ENCODE peak calls at places on chromosomes 7 and 10, in nine cellular contexts. K is body of pancreas, O is left ventricle myocardium inferior, M is hepatocyte, S is left lung, C is fibroblast of lung, E is A549, I is heart right ventricle, A is breast epithelium. X is an unnamed sample.

GRCh38 chr7:36863901-36864701 is 139.8 kb upstream of the AOAH start:
- DNase-seq in E (no peak), S (no peak), I (no peak), K (no peak), A (no peak), O (no peak), M (peak), C (no peak), X (no peak)

GRCh38 chr7:27192546-27193334 is 7.2 kb downstream of the HOXA13 start:
- DNase-seq in S (peak), A (no peak), O (no peak), I (no peak), M (no peak), K (no peak), C (no peak), E (no peak), X (peak)

GRCh38 chr10:131567279-131568162 is 256.0 kb upstream of the TCERG1L start:
- DNase-seq in I (no peak), A (no peak), K (no peak), C (no peak), E (no peak), S (no peak), M (no peak), O (no peak), X (no peak)

GRCh38 chr10:73601486-73601921 is 10.4 kb upstream of the USP54 start:
- DNase-seq in K (peak), I (no peak), E (no peak), O (no peak), M (peak), C (no peak), A (peak), S (no peak), X (no peak)

GRCh38 chr7:74417419-74417971 is 36.2 kb upstream of the GTF2IRD1 start:
- DNase-seq in M (peak), S (peak), K (peak), A (peak), O (peak), I (peak), E (peak), C (peak), X (peak)

GRCh38 chr10:131090761-131091661 is 220.5 kb downstream of the TCERG1L start:
- DNase-seq in I (no peak), K (peak), O (no peak), S (peak), M (no peak), A (no peak), E (no peak), C (no peak), X (no peak)

GRCh38 chr7:3805151-3805550 is 504.1 kb downstream of the SDK1 start:
- DNase-seq in S (no peak), A (no peak), K (no peak), I (no peak), E (no peak), O (no peak), M (no peak), C (peak), X (no peak)

GRCh38 chr10:99996934-99997648 is 12.7 kb downstream of the DNMBP start:
- DNase-seq in E (no peak), S (no peak), C (peak), O (no peak), M (no peak), K (no peak), I (peak), A (no peak), X (no peak)

GRCh38 chr7:44289341-44290249 is 35.8 kb downstream of the CAMK2B start:
- DNase-seq in K (peak), C (no peak), M (no peak), A (peak), I (no peak), O (peak), E (no peak), S (no peak), X (peak)

GRCh38 chr10:105188737-105189463 is 547.8 kb downstream of the SORCS3 start:
- DNase-seq in S (no peak), E (peak), C (no peak), A (no peak), K (no peak), M (peak), I (no peak), O (no peak), X (no peak)

GRCh38 chr10:75272896-75273295 is 37.1 kb upstream of the COMTD1 start:
- DNase-seq in K (peak), M (no peak), S (peak), O (no peak), A (no peak), I (no peak), E (no peak), C (peak), X (no peak)

GRCh38 chr7:80997841-80998240 is 79.0 kb upstream of the SEMA3C start:
- DNase-seq in S (no peak), C (no peak), K (no peak), A (no peak), M (no peak), E (no peak), O (no peak), I (no peak), X (no peak)

GRCh38 chr10:118032564-118032963 is 14.2 kb downstream of the RAB11FIP2 start:
- DNase-seq in S (no peak), O (no peak), C (no peak), E (no peak), I (no peak), M (no peak), K (no peak), A (no peak), X (no peak)

GRCh38 chr10:77873558-77874380 is 52.8 kb downstream of the DLG5 start:
- DNase-seq in O (no peak), A (peak), M (peak), I (no peak), S (no peak), E (peak), C (peak), K (peak), X (peak)

GRCh38 chr10:95260397-95260881 is 30.4 kb downstream of the PDLIM1 start:
- DNase-seq in O (no peak), S (no peak), E (peak), C (peak), M (peak), K (peak), A (no peak), I (no peak), X (no peak)

GRCh38 chr10:96902762-96903358 is 70.8 kb downstream of the LCOR start:
- DNase-seq in M (no peak), C (no peak), I (no peak), S (no peak), O (no peak), E (no peak), A (no peak), K (no peak), X (no peak)

GRCh38 chr7:138116156-138116555 is 39.9 kb downstream of the AKR1D1 start:
- DNase-seq in A (no peak), K (no peak), M (peak), I (no peak), E (peak), O (no peak), C (peak), S (no peak), X (no peak)

GRCh38 chr7:94252971-94253370 is 141.7 kb upstream of the COL1A2 start:
- DNase-seq in A (no peak), E (no peak), C (peak), O (no peak), I (no peak), M (no peak), K (no peak), S (no peak), X (no peak)

GRCh38 chr10:132232553-132232949 is 45.8 kb downstream of the DPYSL4 start:
- DNase-seq in M (no peak), O (peak), A (no peak), I (peak), E (no peak), K (no peak), S (peak), C (no peak), X (no peak)

GRCh38 chr10:12308976-12309375 is 40.4 kb upstream of the CAMK1D start:
- DNase-seq in S (no peak), K (no peak), A (no peak), I (no peak), M (no peak), E (no peak), C (no peak), O (no peak), X (no peak)

GRCh38 chr7:140005341-140005740 is 57.4 kb downstream of the PARP12 start:
- DNase-seq in O (no peak), M (no peak), E (no peak), A (no peak), K (no peak), I (no peak), S (no peak), C (no peak), X (no peak)

GRCh38 chr10:86821600-86821999 is 65.2 kb downstream of the BMPR1A start:
- DNase-seq in M (no peak), I (no peak), C (peak), O (no peak), A (no peak), E (no peak), S (no peak), K (no peak), X (no peak)

GRCh38 chr7:18861514-18861913 is 255.9 kb downstream of the TWIST1 start:
- DNase-seq in S (no peak), K (no peak), O (no peak), E (no peak), A (no peak), C (peak), M (no peak), I (no peak), X (no peak)

GRCh38 chr10:74419491-74420466 is 268.8 kb downstream of the ADK start:
- DNase-seq in C (peak), M (no peak), K (no peak), A (no peak), S (no peak), O (no peak), I (no peak), E (peak), X (no peak)

GRCh38 chr10:23917251-23917908 is 291.6 kb upstream of the KIAA1217 start:
- DNase-seq in S (no peak), A (no peak), K (no peak), C (no peak), I (no peak), E (no peak), M (no peak), O (no peak), X (no peak)

GRCh38 chr7:22576941-22577927 is 77.2 kb upstream of the STEAP1B start:
- DNase-seq in M (peak), I (peak), K (peak), S (no peak), A (no peak), O (no peak), C (peak), E (no peak), X (no peak)

GRCh38 chr10:57786850-57787750 is 480.6 kb downstream of the IPMK start:
- DNase-seq in E (no peak), M (no peak), O (no peak), A (no peak), I (no peak), S (no peak), K (no peak), C (no peak), X (no peak)

GRCh38 chr7:43591551-43592180 is 8.8 kb downstream of the STK17A start:
- DNase-seq in M (no peak), C (no peak), E (no peak), O (no peak), S (no peak), A (no peak), I (no peak), K (no peak), X (no peak)

GRCh38 chr10:80542053-80542452 is 4.4 kb downstream of the SH2D4B start:
- DNase-seq in K (no peak), E (no peak), I (no peak), M (no peak), A (no peak), C (no peak), S (no peak), O (no peak), X (no peak)

GRCh38 chr7:17021205-17021604 is 139.4 kb upstream of the AGR3 start:
- DNase-seq in E (no peak), I (no peak), M (peak), K (peak), O (no peak), S (no peak), C (no peak), A (no peak), X (no peak)

GRCh38 chr10:104576611-104577010 is 64.5 kb upstream of the SORCS3 start:
- DNase-seq in C (no peak), S (no peak), A (no peak), I (no peak), K (no peak), O (no peak), E (no peak), M (no peak), X (no peak)

GRCh38 chr7:105978035-105978434 is 15.0 kb downstream of the CDHR3 start:
- DNase-seq in S (no peak), C (no peak), K (no peak), A (no peak), M (no peak), E (no peak), O (peak), I (peak), X (no peak)

GRCh38 chr10:125005312-125006187 is 63.6 kb downstream of the ZRANB1 start:
- DNase-seq in E (no peak), O (no peak), I (no peak), K (peak), M (no peak), S (peak), A (peak), C (no peak), X (peak)

GRCh38 chr7:127766831-127767489 is 115.0 kb downstream of the SND1 start:
- DNase-seq in S (no peak), C (no peak), M (no peak), I (no peak), O (no peak), E (no peak), K (no peak), A (no peak), X (no peak)

GRCh38 chr7:7221602-7222038 is 39.3 kb downstream of the C1GALT1 start:
- DNase-seq in C (peak), I (no peak), A (no peak), S (no peak), M (peak), O (no peak), E (peak), K (no peak), X (no peak)

GRCh38 chr10:70976063-70976462 is 87.7 kb upstream of the PCBD1 start:
- DNase-seq in I (no peak), M (no peak), C (no peak), S (no peak), E (no peak), O (no peak), A (no peak), K (no peak), X (no peak)

GRCh38 chr10:94361161-94361794 is 1.5 kb downstream of the NOC3L start:
- DNase-seq in K (peak), C (peak), I (peak), O (no peak), M (no peak), S (no peak), A (peak), E (no peak), X (no peak)

GRCh38 chr7:77759294-77759889 is 38.8 kb downstream of the TMEM60 start:
- DNase-seq in I (peak), E (peak), M (peak), A (no peak), C (peak), K (peak), S (no peak), O (no peak), X (no peak)

GRCh38 chr10:76905251-76905650 is 732.4 kb downstream of the KCNMA1 start:
- DNase-seq in K (no peak), O (no peak), E (no peak), A (no peak), I (no peak), S (no peak), M (no peak), C (no peak), X (no peak)

DNA sequence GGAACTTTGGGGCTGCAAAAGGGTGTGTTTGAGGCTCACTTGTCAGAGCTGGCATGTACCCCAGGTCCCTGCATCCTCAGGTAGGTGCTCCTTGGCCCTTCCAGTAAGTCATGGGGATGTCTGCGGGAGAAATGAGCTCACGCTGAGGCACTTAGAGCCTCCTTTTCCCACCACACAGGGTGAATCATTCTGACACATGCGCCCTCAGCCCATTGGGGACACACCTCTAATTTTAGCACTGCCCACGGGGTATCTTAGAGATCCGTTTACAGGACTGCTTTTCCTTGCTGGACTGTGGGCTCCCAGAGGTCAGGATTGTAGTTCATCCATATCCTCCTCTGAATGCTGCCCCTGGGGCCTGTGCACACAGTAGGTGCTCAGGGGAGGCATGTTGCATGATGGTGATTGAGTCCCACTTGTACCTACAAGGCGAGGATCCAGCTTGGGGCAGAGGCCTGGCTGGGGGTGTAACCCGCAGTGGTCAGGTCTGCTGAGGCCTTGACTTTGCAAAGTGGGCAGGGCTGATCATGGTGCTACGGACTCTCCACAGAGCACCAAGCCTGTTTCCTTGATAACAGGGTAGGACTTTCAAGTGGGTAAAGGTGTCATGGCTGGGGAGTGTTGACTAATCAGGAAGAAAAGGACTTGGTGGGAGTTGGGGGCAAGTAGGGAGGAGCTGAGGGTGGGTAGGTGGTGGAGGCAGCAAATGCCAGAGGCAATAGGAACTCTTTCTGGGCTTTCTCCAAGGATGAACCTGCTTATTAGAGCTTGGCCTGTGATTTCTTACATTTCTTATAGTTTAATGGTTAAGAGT is 5.8 kb downstream of the TSPAN15 start:
- DNase-seq in S (no peak), C (no peak), I (no peak), O (no peak), M (no peak), K (no peak), A (no peak), E (no peak), X (peak)
- H3K27ac ChIP-seq in S (peak), C (no peak), I (peak), O (peak), M (peak), K (peak), A (peak), E (peak), X (no peak)

DNA sequence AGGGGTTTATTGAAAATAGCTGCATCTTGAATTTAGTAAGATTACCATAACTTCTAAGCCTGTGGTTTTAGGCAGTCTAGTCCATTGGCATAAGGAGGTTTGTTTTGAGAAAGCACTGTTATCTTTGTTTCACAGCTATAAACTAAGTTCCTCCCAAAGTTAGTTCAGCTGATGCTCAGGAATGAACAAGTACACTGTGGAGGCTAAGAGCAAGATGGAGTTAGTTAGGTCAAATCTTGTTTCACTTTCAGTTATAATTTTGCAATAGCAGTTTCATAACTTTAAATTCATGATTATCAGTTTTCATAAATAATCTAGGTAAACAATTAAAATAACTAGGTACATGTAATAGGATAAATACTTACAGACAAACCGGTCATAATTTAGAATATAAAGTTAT is 15.4 kb downstream of the SEC61G start:
- DNase-seq in A (no peak), M (no peak), O (no peak), E (no peak), K (no peak), I (no peak), C (no peak), S (no peak), X (no peak)
- H3K27ac ChIP-seq in A (no peak), M (no peak), O (no peak), E (no peak), K (no peak), I (no peak), C (no peak), S (no peak), X (no peak)

DNA sequence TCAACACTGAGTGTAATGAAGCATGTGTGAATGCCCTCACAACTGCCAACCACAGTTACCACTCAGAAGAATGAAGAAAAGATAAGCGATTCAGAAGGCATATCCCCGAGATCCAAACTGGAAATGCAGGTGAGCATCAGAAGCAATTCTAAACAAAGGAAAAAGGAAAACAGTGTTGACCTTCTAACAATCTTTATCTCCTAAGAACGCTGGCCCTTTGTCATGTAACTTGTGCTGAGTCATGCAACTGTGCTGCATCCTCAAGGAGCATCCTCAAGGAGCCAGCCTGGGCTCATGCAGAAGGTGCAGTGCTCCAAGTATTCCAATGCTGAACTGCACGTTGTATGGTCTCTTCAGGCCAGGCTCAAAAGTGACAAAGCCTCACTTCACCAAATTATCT is 30.6 kb downstream of the SEC61G start:
- DNase-seq in E (no peak), O (no peak), C (no peak), I (no peak), M (no peak), S (no peak), K (no peak), A (no peak), X (no peak)
- H3K27ac ChIP-seq in E (peak), O (no peak), C (no peak), I (no peak), M (no peak), S (no peak), K (no peak), A (no peak), X (no peak)

GRCh38 chr10:91590142-91590903 is 42.5 kb downstream of the PPP1R3C start:
- DNase-seq in K (peak), E (peak), M (peak), O (peak), A (no peak), C (peak), I (peak), S (no peak), X (no peak)

GRCh38 chr10:91589656-91590035 is 43.2 kb downstream of the PPP1R3C start:
- DNase-seq in E (no peak), I (no peak), O (no peak), S (no peak), M (no peak), C (no peak), K (no peak), A (no peak), X (no peak)

GRCh38 chr10:91591792-91592165 is 41.1 kb downstream of the PPP1R3C start:
- DNase-seq in M (no peak), K (no peak), I (no peak), E (no peak), S (no peak), A (no peak), C (no peak), O (no peak), X (no peak)

GRCh38 chr10:91592282-91593020 is 40.4 kb downstream of the PPP1R3C start:
- DNase-seq in C (no peak), I (no peak), O (no peak), M (no peak), K (peak), A (no peak), S (no peak), E (no peak), X (no peak)

GRCh38 chr10:91590904-91591791 is 41.7 kb downstream of the PPP1R3C start:
- DNase-seq in K (peak), A (no peak), C (peak), S (no peak), I (peak), E (peak), M (peak), O (peak), X (no peak)
- H3K27ac ChIP-seq in K (peak), A (peak), C (peak), S (peak), I (peak), E (peak), M (peak), O (peak), X (peak)

X was measured in upper lobe of right lung.